ENCODE peak calls at places on chromosomes 6 and 20, in five cellular contexts. Y, J, I, P and G are unnamed samples.

GRCh38 chr20:10524643-10525042 is 89.5 kb downstream of the SLX4IP start:
- DNase-seq in Y (peak), J (peak), I (no peak), P (no peak), G (peak)

GRCh38 chr20:63534427-63534830 is 2.7 kb downstream of the PTK6 start:
- DNase-seq in Y (no peak), J (no peak), I (no peak), P (no peak), G (peak)

GRCh38 chr20:25233016-25233772 is 14.7 kb upstream of the PYGB start:
- DNase-seq in Y (no peak), J (peak), I (peak), P (no peak), G (peak)

GRCh38 chr20:37986873-37987601 is 46.2 kb downstream of the TTI1 start:
- DNase-seq in Y (no peak), J (peak), I (no peak), P (no peak), G (no peak)

GRCh38 chr6:21023210-21023609 is 489.0 kb downstream of the CDKAL1 start:
- DNase-seq in Y (no peak), J (no peak), I (no peak), P (no peak), G (no peak)

GRCh38 chr6:81808834-81809598 is 56.5 kb upstream of the TENT5A start:
- DNase-seq in Y (no peak), J (no peak), I (peak), P (no peak), G (no peak)

GRCh38 chr6:88566746-88567534 is 396.5 kb downstream of the RNGTT start:
- DNase-seq in Y (no peak), J (no peak), I (no peak), P (no peak), G (no peak)

GRCh38 chr6:84967389-84967788 is 203.0 kb upstream of the TBX18 start:
- DNase-seq in Y (peak), J (no peak), I (peak), P (no peak), G (peak)

GRCh38 chr20:17210983-17211382 is 15.9 kb upstream of the PCSK2 start:
- DNase-seq in Y (no peak), J (no peak), I (no peak), P (no peak), G (peak)

GRCh38 chr6:167750956-167751358 is 75.8 kb upstream of the AFDN start:
- DNase-seq in Y (peak), J (no peak), I (no peak), P (no peak), G (peak)

GRCh38 chr6:75505426-75505825 is 11.8 kb upstream of the FILIP1 start:
- DNase-seq in Y (no peak), J (no peak), I (no peak), P (no peak), G (no peak)

GRCh38 chr20:13325033-13325432 is 104.0 kb downstream of the ISM1 start:
- DNase-seq in Y (peak), J (no peak), I (peak), P (no peak), G (no peak)

GRCh38 chr20:43942661-43943285 is 28.1 kb downstream of the TOX2 start:
- DNase-seq in Y (peak), J (peak), I (peak), P (no peak), G (peak)

GRCh38 chr6:130708338-130708737 is 118.9 kb upstream of the SMLR1 start:
- DNase-seq in Y (no peak), J (no peak), I (no peak), P (no peak), G (no peak)

GRCh38 chr6:157904999-157905398 is 76.7 kb upstream of the SYNJ2 start:
- DNase-seq in Y (no peak), J (no peak), I (no peak), P (no peak), G (no peak)

GRCh38 chr6:92577077-92577719 is 842.2 kb downstream of the EPHA7 start:
- DNase-seq in Y (no peak), J (peak), I (peak), P (no peak), G (no peak)

GRCh38 chr20:33897313-33897912 is 86.3 kb downstream of the CHMP4B start:
- DNase-seq in Y (peak), J (no peak), I (peak), P (no peak), G (no peak)

GRCh38 chr6:163860194-163861081 is 445.9 kb downstream of the QKI start:
- DNase-seq in Y (no peak), J (peak), I (peak), P (no peak), G (no peak)

GRCh38 chr20:63072231-63072791 is 65.5 kb upstream of the BHLHE23 start:
- DNase-seq in Y (no peak), J (no peak), I (no peak), P (peak), G (no peak)

GRCh38 chr6:139230421-139230840 is 61.4 kb downstream of the TXLNB start:
- DNase-seq in Y (no peak), J (peak), I (peak), P (no peak), G (no peak)

GRCh38 chr6:1336246-1336843 is 24.4 kb downstream of the FOXQ1 start:
- DNase-seq in Y (peak), J (no peak), I (peak), P (no peak), G (peak)

GRCh38 chr6:147642458-147642857 is 134.0 kb downstream of the SAMD5 start:
- DNase-seq in Y (no peak), J (peak), I (no peak), P (no peak), G (no peak)

GRCh38 chr6:44682280-44682679 is 294.8 kb downstream of the CDC5L start:
- DNase-seq in Y (no peak), J (no peak), I (no peak), P (no peak), G (no peak)

GRCh38 chr6:167415441-167415961 is 90.6 kb downstream of the TTLL2 start:
- DNase-seq in Y (no peak), J (no peak), I (no peak), P (no peak), G (no peak)

GRCh38 chr6:2622683-2623082 is 128.0 kb downstream of the MYLK4 start:
- DNase-seq in Y (no peak), J (no peak), I (peak), P (no peak), G (no peak)
- TF ChIP-seq CTCF in Y (no peak), J (no peak), I (peak), P (no peak), G (no peak)

GRCh38 chr6:66664112-66664511 is 957.1 kb upstream of the EYS start:
- DNase-seq in Y (no peak), J (no peak), I (no peak), P (no peak), G (no peak)

GRCh38 chr6:66662721-66663120 is 955.7 kb upstream of the EYS start:
- DNase-seq in Y (no peak), J (no peak), I (no peak), P (no peak), G (no peak)

GRCh38 chr6:66662196-66662595 is 955.2 kb upstream of the EYS start:
- DNase-seq in Y (no peak), J (peak), I (peak), P (no peak), G (peak)

DNA sequence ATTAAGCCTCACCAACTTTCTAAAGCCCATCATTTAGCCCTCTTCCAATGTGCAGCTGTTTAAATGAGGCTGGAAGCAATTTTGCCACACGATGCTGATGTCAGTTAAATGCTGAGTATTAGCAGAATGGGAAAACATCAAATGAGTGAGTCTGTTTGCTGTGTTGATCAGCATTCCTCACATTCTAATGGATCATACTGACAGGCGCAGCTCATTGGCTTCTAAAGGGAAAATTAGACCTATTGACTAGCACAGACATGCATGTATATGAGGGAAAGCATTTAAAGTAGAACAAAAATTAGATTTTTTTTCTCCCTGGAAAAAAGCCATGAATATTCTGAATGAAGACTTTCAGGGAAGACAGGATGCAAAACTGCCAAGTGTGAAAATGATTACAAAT is 956.1 kb upstream of the EYS start:
- DNase-seq in Y (no peak), J (no peak), I (no peak), P (no peak), G (no peak)
- H3K27ac ChIP-seq in Y (no peak), J (no peak), I (no peak), P (no peak), G (no peak)

DNA sequence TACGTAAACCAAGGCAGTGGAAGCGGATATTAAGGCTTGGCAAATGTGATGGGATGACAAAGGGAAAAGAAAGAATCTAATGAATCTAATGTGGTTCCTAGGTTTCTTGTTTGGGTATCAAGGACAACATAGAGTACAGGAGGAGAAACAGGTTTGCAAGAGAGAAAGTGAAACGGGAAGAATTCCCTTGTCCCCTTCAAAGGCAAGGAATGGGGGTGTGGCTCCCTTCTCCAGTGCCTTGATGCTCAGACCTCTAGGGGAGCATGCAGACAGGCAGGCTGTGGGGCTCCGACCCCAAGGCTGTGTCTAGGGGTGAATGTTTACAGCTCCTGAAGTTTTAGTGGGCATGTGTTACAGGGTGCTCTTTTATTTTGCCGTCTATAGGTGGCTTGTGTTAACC is 317.5 kb upstream of the HSF2 start:
- DNase-seq in Y (no peak), J (no peak), I (no peak), P (no peak), G (no peak)
- TF ChIP-seq CTCF in Y (no peak), J (no peak), I (no peak), P (no peak), G (no peak)

DNA sequence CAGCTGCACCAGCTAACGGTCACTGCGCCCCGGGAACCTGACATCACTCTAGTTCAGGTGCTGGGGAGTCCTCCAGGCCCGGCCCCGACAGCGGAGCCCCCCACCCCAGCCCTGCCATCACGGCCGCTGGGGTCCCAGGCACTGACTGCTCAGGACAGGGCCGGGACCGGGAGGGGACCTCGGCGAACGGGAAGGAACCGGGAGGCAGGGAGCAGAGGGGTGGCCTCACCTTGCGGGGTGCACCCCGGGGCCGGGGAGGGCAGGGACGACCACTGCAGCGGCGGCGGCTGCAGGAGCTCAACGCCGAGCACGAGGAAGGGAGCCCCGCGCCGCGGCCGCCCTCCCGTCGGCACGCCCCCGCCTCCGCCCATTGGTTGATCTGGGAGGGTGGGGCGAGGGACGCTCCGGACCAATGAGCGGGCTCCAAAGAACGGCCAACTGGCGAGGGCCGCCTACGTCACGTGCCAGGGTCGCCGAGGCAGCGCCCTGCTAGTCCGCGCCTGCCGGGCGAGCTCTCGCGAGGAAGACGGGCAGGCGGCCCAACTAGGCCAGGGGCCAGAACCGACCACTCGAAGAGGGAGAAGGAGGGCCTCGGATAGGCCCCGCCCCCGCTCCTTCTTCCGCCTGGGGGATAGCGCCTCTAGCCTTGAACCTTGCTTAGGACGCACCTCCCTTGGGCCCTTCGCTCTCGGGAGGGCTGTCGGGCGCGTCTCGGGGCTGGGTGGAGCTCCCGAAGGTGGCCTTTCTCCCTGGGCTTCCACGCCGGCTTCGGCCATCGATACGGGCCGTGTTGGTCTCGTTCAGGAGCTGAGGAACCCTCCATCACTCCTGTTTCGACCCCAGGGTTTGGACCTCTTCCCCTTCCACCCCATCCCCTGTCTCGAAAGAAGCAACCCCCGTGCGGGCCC is at the start of gene ADISSP:
- DNase-seq in Y (peak), J (peak), I (peak), P (peak), G (peak)
- H3K27ac ChIP-seq in Y (peak), J (peak), I (peak), P (peak), G (peak)